ENCODE peak calls at places on chromosomes 1 and 21, in eight cellular contexts. M, D, J, W, K, L, E and Z are unnamed samples.
A peak's percentile ranks its signal among the peaks of the same experiment; 100 is the strongest.

GRCh38 chr1:84887261-84887934 is 5.6 kb downstream of the LPAR3 start:
- DNase-seq in M (no peak), D (no peak), J (no peak), W (no peak), K (no peak), L (no peak), E (no peak), Z (no peak)

GRCh38 chr21:36678538-36678937 is 20.4 kb upstream of the SIM2 start:
- DNase-seq in M (no peak), D (no peak), J (no peak), W (no peak), K (no peak), L (no peak), E (no peak), Z (no peak)

GRCh38 chr21:43986544-43987451 is 25.3 kb upstream of the TRAPPC10 start:
- DNase-seq in M (no peak), D (no peak), J (no peak), W (no peak), K (no peak), L (no peak), E (no peak), Z (no peak)

GRCh38 chr21:39209334-39209688 is 26.1 kb upstream of the PSMG1 start:
- DNase-seq in M (no peak), D (no peak), J (no peak), W (no peak), K (no peak), L (no peak), E (no peak), Z (no peak)

GRCh38 chr1:8232036-8232757 is 85.7 kb upstream of the SLC45A1 start:
- DNase-seq in M (no peak), D (no peak), J (peak; percentile 91), W (no peak), K (no peak), L (no peak), E (no peak), Z (no peak)

GRCh38 chr1:208951908-208952307 is 631.6 kb upstream of the CAMK1G start:
- DNase-seq in M (no peak), D (peak; percentile 32), J (no peak), W (no peak), K (peak; percentile 69), L (no peak), E (no peak), Z (no peak)

GRCh38 chr21:27464643-27465042 is 497.8 kb upstream of the ADAMTS5 start:
- DNase-seq in M (no peak), D (no peak), J (peak; percentile 16), W (no peak), K (no peak), L (no peak), E (no peak), Z (no peak)

GRCh38 chr1:212699104-212699838 is 369 bp downstream of the BATF3 start:
- DNase-seq in M (peak; percentile 46), D (peak; percentile 57), J (peak; percentile 25), W (peak; percentile 63), K (peak; percentile 51), L (peak; percentile 79), E (peak; percentile 76), Z (peak; percentile 38)

GRCh38 chr1:225460021-225460736 is 32.3 kb upstream of the LBR start:
- DNase-seq in M (no peak), D (no peak), J (no peak), W (no peak), K (no peak), L (no peak), E (no peak), Z (no peak)

GRCh38 chr1:157411769-157412168 is 140.5 kb downstream of the FCRL5 start:
- DNase-seq in M (no peak), D (no peak), J (no peak), W (no peak), K (no peak), L (no peak), E (no peak), Z (no peak)

GRCh38 chr1:58857673-58858343 is 74.0 kb upstream of the JUN start:
- DNase-seq in M (no peak), D (no peak), J (no peak), W (no peak), K (no peak), L (no peak), E (peak; percentile 45), Z (no peak)

GRCh38 chr1:18278953-18279712 is 171.5 kb downstream of the IGSF21 start:
- DNase-seq in M (no peak), D (peak; percentile 33), J (no peak), W (peak; percentile 90), K (no peak), L (no peak), E (no peak), Z (no peak)

GRCh38 chr21:41183575-41183974 is 15.6 kb downstream of the BACE2 start:
- DNase-seq in M (no peak), D (no peak), J (no peak), W (no peak), K (no peak), L (no peak), E (no peak), Z (no peak)

GRCh38 chr1:159979257-159979656 is 25.2 kb upstream of the SLAMF9 start:
- DNase-seq in M (no peak), D (no peak), J (no peak), W (no peak), K (no peak), L (no peak), E (no peak), Z (no peak)

GRCh38 chr1:216600730-216601426 is 122.4 kb downstream of the ESRRG start:
- DNase-seq in M (no peak), D (peak; percentile 74), J (peak; percentile 78), W (no peak), K (peak; percentile 78), L (no peak), E (no peak), Z (peak; percentile 89)

GRCh38 chr1:61655453-61655852 is 69.5 kb downstream of the TM2D1 start:
- DNase-seq in M (no peak), D (no peak), J (no peak), W (no peak), K (no peak), L (no peak), E (no peak), Z (no peak)

GRCh38 chr1:222369991-222370910 is 177.7 kb downstream of the HHIPL2 start:
- DNase-seq in M (no peak), D (no peak), J (peak; percentile 98), W (no peak), K (no peak), L (no peak), E (no peak), Z (peak; percentile 78)